ENCODE peak calls at places on chromosomes 2 and 18, in four cellular contexts. C is HFF-Myc, F is GM23338, B is NB4. E is an unnamed sample.

GRCh38 chr2:26482211-26483026 is 4.5 kb upstream of the OTOF start:
- DNase-seq in F (no peak), C (no peak), B (no peak), E (no peak)

GRCh38 chr2:180715044-180715443 is 265.4 kb upstream of the UBE2E3 start:
- DNase-seq in C (no peak), B (no peak), F (no peak), E (no peak)

GRCh38 chr2:228652366-228652765 is 470.9 kb upstream of the SPHKAP start:
- DNase-seq in F (no peak), B (no peak), C (no peak), E (no peak)

GRCh38 chr2:228614741-228615140 is 433.3 kb upstream of the SPHKAP start:
- DNase-seq in B (no peak), F (no peak), C (no peak), E (no peak)

GRCh38 chr2:167294031-167294774 is 405.9 kb downstream of the XIRP2 start:
- DNase-seq in F (peak), C (no peak), B (no peak), E (no peak)

GRCh38 chr2:32457814-32458213 is 101.0 kb downstream of the BIRC6 start:
- DNase-seq in C (no peak), B (no peak), F (no peak), E (no peak)

GRCh38 chr2:235191486-235191885 is 239.7 kb downstream of the SH3BP4 start:
- DNase-seq in C (no peak), B (no peak), F (no peak), E (no peak)

GRCh38 chr2:112881217-112882000 is 29.6 kb upstream of the IL37 start:
- DNase-seq in C (peak), F (no peak), B (peak), E (peak)

GRCh38 chr18:7605705-7606104 is 38.6 kb downstream of the PTPRM start:
- DNase-seq in F (peak), C (no peak), B (no peak), E (no peak)

GRCh38 chr2:43218550-43219382 is 7.6 kb downstream of the ZFP36L2 start:
- DNase-seq in B (peak), C (no peak), F (peak), E (peak)

GRCh38 chr2:43219383-43220228 is 6.8 kb downstream of the ZFP36L2 start:
- DNase-seq in F (peak), B (peak), C (peak), E (peak)

GRCh38 chr2:43217228-43218220 is 8.9 kb downstream of the ZFP36L2 start:
- DNase-seq in C (no peak), F (peak), B (peak), E (peak)

GRCh38 chr2:43216629-43217028 is 9.8 kb downstream of the ZFP36L2 start:
- DNase-seq in C (no peak), B (no peak), F (no peak), E (no peak)

DNA sequence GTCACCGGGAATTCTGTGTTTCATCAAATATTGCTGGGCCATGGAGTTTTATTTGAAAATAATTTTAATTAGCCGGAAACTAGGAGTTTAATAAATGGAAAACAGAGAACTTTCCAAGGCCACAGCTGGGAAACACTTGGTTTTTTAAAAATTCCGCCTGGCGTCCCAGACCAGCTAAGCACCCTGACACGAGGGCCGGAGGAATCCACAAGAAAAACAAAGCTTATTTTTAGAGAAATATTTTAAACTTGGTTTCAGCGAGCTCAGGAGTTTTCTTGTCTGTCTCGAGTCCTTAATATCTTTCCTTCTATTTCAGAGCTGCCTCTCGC is 8.2 kb downstream of the ZFP36L2 start:
- DNase-seq in B (no peak), C (no peak), F (no peak), E (no peak)
- H3K4me3 ChIP-seq in B (peak), C (peak), F (peak), E (no peak)

GRCh38 chr2:129923265-129924141 is 56.0 kb upstream of the RAB6C start:
- DNase-seq in F (peak), C (peak), B (peak), E (peak)
- H3K4me3 ChIP-seq in F (peak), C (no peak), B (no peak), E (no peak)

DNA sequence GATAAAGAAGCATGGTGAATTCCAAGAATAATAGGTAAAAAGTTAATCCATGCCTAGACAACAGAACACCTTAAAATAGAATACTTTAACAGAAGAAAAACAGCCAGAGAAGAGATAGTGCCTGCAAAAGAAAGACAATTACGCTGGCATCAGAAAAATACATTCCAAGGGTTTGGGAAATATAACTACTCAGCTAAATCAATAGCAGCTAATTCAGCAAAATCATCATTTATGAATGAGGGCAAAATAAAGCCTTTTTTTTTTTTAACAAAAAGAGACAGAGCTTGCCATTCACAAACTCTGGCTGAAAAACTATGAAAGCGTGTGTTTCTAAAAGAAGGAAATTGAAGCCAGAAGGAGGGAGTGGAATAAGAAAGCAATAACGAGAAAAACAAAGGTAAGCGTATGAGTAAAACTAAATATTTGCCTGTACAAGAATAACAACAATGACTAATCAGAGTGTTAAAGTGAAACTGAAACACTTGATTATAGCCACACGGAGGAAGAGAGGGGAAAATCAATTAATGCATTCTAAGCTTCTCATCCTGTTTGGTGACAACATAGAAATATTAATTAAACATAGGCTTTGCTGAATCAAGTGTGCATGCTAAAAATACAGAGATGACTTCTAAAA is 90.2 kb downstream of the EHD3 start:
- DNase-seq in B (no peak), C (no peak), F (no peak), E (no peak)
- H3K4me3 ChIP-seq in B (no peak), C (no peak), F (no peak), E (no peak)

GRCh38 chr2:60899230-60899891 is 18.0 kb downstream of the REL start:
- DNase-seq in B (no peak), C (no peak), F (no peak), E (no peak)
- H3K4me3 ChIP-seq in B (no peak), C (no peak), F (no peak), E (no peak)